ENCODE peak calls at places on chromosomes 2 and 18, in eight cellular contexts. One of them, this sample, is unnamed.
A peak's percentile ranks its signal among the peaks of the same experiment; 100 is the strongest.

GRCh38 chr2:18752667-18753422 is 163.5 kb upstream of the NT5C1B start:
- DNase-seq in hepatocyte: no peak
- DNase-seq in colonic mucosa: no peak
- DNase-seq in psoas muscle: no peak
- DNase-seq in AG04450: no peak
- DNase-seq in endothelial cell of umbilical vein: no peak
- DNase-seq in dermis microvascular lymphatic vessel endothelial cell: no peak
- DNase-seq in CD8-positive, alpha-beta memory T cell: no peak
- DNase-seq in this sample: no peak

GRCh38 chr2:159290289-159290907 is 3.9 kb upstream of the WDSUB1 start:
- DNase-seq in CD8-positive, alpha-beta memory T cell: no peak
- DNase-seq in hepatocyte: peak; percentile 63
- DNase-seq in endothelial cell of umbilical vein: peak; percentile 9
- DNase-seq in dermis microvascular lymphatic vessel endothelial cell: peak; percentile 54
- DNase-seq in AG04450: peak; percentile 72
- DNase-seq in psoas muscle: no peak
- DNase-seq in colonic mucosa: peak; percentile 24
- DNase-seq in this sample: no peak

GRCh38 chr2:100606740-100607343 is 44.0 kb downstream of the PDCL3 start:
- DNase-seq in endothelial cell of umbilical vein: peak; percentile 47
- DNase-seq in dermis microvascular lymphatic vessel endothelial cell: peak; percentile 51
- DNase-seq in hepatocyte: peak; percentile 50
- DNase-seq in psoas muscle: no peak
- DNase-seq in colonic mucosa: peak; percentile 45
- DNase-seq in AG04450: no peak
- DNase-seq in CD8-positive, alpha-beta memory T cell: no peak
- DNase-seq in this sample: no peak

GRCh38 chr18:68455229-68455603 is 259.7 kb downstream of the TMX3 start:
- DNase-seq in CD8-positive, alpha-beta memory T cell: no peak
- DNase-seq in dermis microvascular lymphatic vessel endothelial cell: no peak
- DNase-seq in endothelial cell of umbilical vein: no peak
- DNase-seq in hepatocyte: no peak
- DNase-seq in colonic mucosa: no peak
- DNase-seq in psoas muscle: no peak
- DNase-seq in AG04450: no peak
- DNase-seq in this sample: no peak

GRCh38 chr18:79610461-79611039 is 69.1 kb upstream of the CTDP1 start:
- DNase-seq in CD8-positive, alpha-beta memory T cell: no peak
- DNase-seq in colonic mucosa: no peak
- DNase-seq in hepatocyte: no peak
- DNase-seq in psoas muscle: peak; percentile 53
- DNase-seq in endothelial cell of umbilical vein: no peak
- DNase-seq in AG04450: no peak
- DNase-seq in dermis microvascular lymphatic vessel endothelial cell: no peak
- DNase-seq in this sample: no peak

GRCh38 chr2:113230531-113230930 is 48.2 kb downstream of the PAX8 start:
- DNase-seq in colonic mucosa: no peak
- DNase-seq in hepatocyte: no peak
- DNase-seq in endothelial cell of umbilical vein: no peak
- DNase-seq in psoas muscle: no peak
- DNase-seq in AG04450: no peak
- DNase-seq in dermis microvascular lymphatic vessel endothelial cell: no peak
- DNase-seq in CD8-positive, alpha-beta memory T cell: no peak
- DNase-seq in this sample: no peak

GRCh38 chr2:54574107-54574859 is 118.2 kb downstream of the SPTBN1 start:
- DNase-seq in psoas muscle: no peak
- DNase-seq in dermis microvascular lymphatic vessel endothelial cell: peak; percentile 78
- DNase-seq in endothelial cell of umbilical vein: peak; percentile 58
- DNase-seq in AG04450: no peak
- DNase-seq in CD8-positive, alpha-beta memory T cell: peak; percentile 62
- DNase-seq in hepatocyte: peak; percentile 85
- DNase-seq in colonic mucosa: peak; percentile 88
- DNase-seq in this sample: no peak

GRCh38 chr2:174224125-174224524 is 24.2 kb downstream of the OLA1 start:
- DNase-seq in colonic mucosa: no peak
- DNase-seq in dermis microvascular lymphatic vessel endothelial cell: no peak
- DNase-seq in psoas muscle: no peak
- DNase-seq in endothelial cell of umbilical vein: no peak
- DNase-seq in CD8-positive, alpha-beta memory T cell: no peak
- DNase-seq in AG04450: no peak
- DNase-seq in hepatocyte: no peak
- DNase-seq in this sample: no peak

GRCh38 chr2:191864623-191865521 is 18.0 kb upstream of the CAVIN2 start:
- DNase-seq in dermis microvascular lymphatic vessel endothelial cell: peak; percentile 80
- DNase-seq in psoas muscle: no peak
- DNase-seq in AG04450: no peak
- DNase-seq in hepatocyte: peak; percentile 19
- DNase-seq in colonic mucosa: no peak
- DNase-seq in endothelial cell of umbilical vein: peak; percentile 78
- DNase-seq in CD8-positive, alpha-beta memory T cell: no peak
- DNase-seq in this sample: no peak

GRCh38 chr2:20427931-20428526 is 18.8 kb upstream of the RHOB start:
- DNase-seq in AG04450: no peak
- DNase-seq in endothelial cell of umbilical vein: no peak
- DNase-seq in CD8-positive, alpha-beta memory T cell: no peak
- DNase-seq in dermis microvascular lymphatic vessel endothelial cell: no peak
- DNase-seq in psoas muscle: no peak
- DNase-seq in colonic mucosa: peak; percentile 15
- DNase-seq in hepatocyte: no peak
- DNase-seq in this sample: no peak